ENCODE peak calls at places on chromosomes 1 and 21, in nine cellular contexts. Y is NCI-H1417; S is astrocyte of the spinal cord; M is Kasumi-1; W is mucosa of gallbladder; X is stimulated activated CD8-positive, alpha-beta memory T cell treated with anti-CD3 and anti-CD28 coated beads, Interleukin-7, amount 100 ng/mL, for 24 hours; G is stimulated activated CD4-positive, alpha-beta T cell treated with anti-CD3 and anti-CD28 coated beads, Interleukin-1b, Interleukin-23, amount 100 ng/mL, for 4 hours; P is mesothelial cell of epicardium; J is NCI-H187. F is an unnamed sample.

GRCh38 chr1:183417691-183418491 is at the start of gene NMNAT2:
- DNase-seq in J (peak), M (no peak), Y (peak), X (no peak), S (peak), W (peak), G (no peak), P (no peak), F (peak)

GRCh38 chr21:27578741-27579265 is 611.9 kb upstream of the ADAMTS5 start:
- DNase-seq in G (no peak), P (no peak), X (no peak), M (no peak), J (no peak), S (no peak), Y (no peak), W (no peak), F (no peak)

GRCh38 chr1:181134543-181135461 is 46.3 kb downstream of the IER5 start:
- DNase-seq in X (no peak), W (peak), P (no peak), J (peak), S (peak), Y (peak), G (no peak), M (peak), F (no peak)

GRCh38 chr1:154154534-154155181 is at the start of gene NUP210L:
- DNase-seq in Y (no peak), S (no peak), G (no peak), P (no peak), M (no peak), W (peak), X (no peak), J (no peak), F (no peak)

GRCh38 chr1:219298581-219299148 is 125.0 kb downstream of the LYPLAL1 start:
- DNase-seq in P (no peak), G (no peak), Y (no peak), J (no peak), M (no peak), S (peak), W (no peak), X (no peak), F (no peak)

GRCh38 chr1:47758341-47759237 is 238.6 kb downstream of the TRABD2B start:
- DNase-seq in P (no peak), J (no peak), G (no peak), W (no peak), X (no peak), Y (no peak), S (peak), M (no peak), F (no peak)

GRCh38 chr21:45556645-45557601 is 14.7 kb upstream of the SLC19A1 start:
- DNase-seq in P (no peak), G (no peak), J (no peak), S (no peak), Y (no peak), W (no peak), M (no peak), X (no peak), F (no peak)

GRCh38 chr21:46325073-46325912 is 1.3 kb downstream of the PCNT start:
- DNase-seq in P (peak), J (peak), W (no peak), S (peak), X (no peak), Y (peak), G (peak), M (peak), F (peak)

GRCh38 chr1:208098758-208099157 is 145.4 kb downstream of the PLXNA2 start:
- DNase-seq in G (no peak), W (no peak), X (no peak), Y (no peak), S (no peak), M (no peak), P (no peak), J (no peak), F (no peak)

GRCh38 chr1:66617362-66617761 is 83.4 kb downstream of the SGIP1 start:
- DNase-seq in J (no peak), W (no peak), M (no peak), G (no peak), Y (no peak), X (no peak), S (no peak), P (no peak), F (no peak)

GRCh38 chr1:169964206-169964605 is 70.5 kb upstream of the SCYL3 start:
- DNase-seq in M (no peak), Y (no peak), S (no peak), X (no peak), W (no peak), G (no peak), P (no peak), J (no peak), F (no peak)

GRCh38 chr1:226195144-226195543 is 8.6 kb upstream of the ACBD3 start:
- DNase-seq in Y (no peak), G (no peak), M (no peak), P (no peak), X (no peak), S (no peak), W (no peak), J (no peak), F (no peak)

GRCh38 chr21:45889961-45890360 is 91.6 kb upstream of the COL6A1 start:
- DNase-seq in J (no peak), Y (peak), W (no peak), P (no peak), X (no peak), G (no peak), M (no peak), S (no peak), F (no peak)

GRCh38 chr1:24927886-24928630 is 2.0 kb downstream of the RUNX3 start:
- DNase-seq in P (no peak), S (peak), J (no peak), W (no peak), M (no peak), X (no peak), G (no peak), Y (no peak), F (peak)

GRCh38 chr1:86713477-86713876 is 9.1 kb downstream of the SH3GLB1 start:
- DNase-seq in X (no peak), P (no peak), S (no peak), J (no peak), Y (no peak), G (no peak), W (no peak), M (no peak), F (no peak)

GRCh38 chr21:17368748-17369363 is 144.0 kb upstream of the CXADR start:
- DNase-seq in X (no peak), J (no peak), W (no peak), G (no peak), Y (no peak), M (no peak), P (no peak), S (no peak), F (no peak)

GRCh38 chr1:27144349-27144748 is 10.6 kb downstream of the SLC9A1 start:
- DNase-seq in M (no peak), Y (no peak), X (no peak), P (no peak), S (no peak), J (no peak), W (peak), G (no peak), F (peak)

GRCh38 chr21:42423685-42424084 is 20.0 kb downstream of the UBASH3A start:
- DNase-seq in G (no peak), P (no peak), J (no peak), X (no peak), Y (no peak), W (no peak), M (no peak), S (no peak), F (no peak)

GRCh38 chr1:205563927-205564441 is 59.5 kb downstream of the CDK18 start:
- DNase-seq in P (no peak), J (no peak), Y (no peak), M (no peak), W (no peak), S (no peak), X (no peak), G (no peak), F (no peak)

GRCh38 chr1:221440658-221441057 is 301.2 kb downstream of the DUSP10 start:
- DNase-seq in P (no peak), W (no peak), J (no peak), X (no peak), Y (no peak), S (peak), G (no peak), M (peak), F (no peak)

GRCh38 chr1:162055062-162055461 is 14.4 kb upstream of the NOS1AP start:
- DNase-seq in G (no peak), X (no peak), S (peak), Y (no peak), W (no peak), P (no peak), M (no peak), J (no peak), F (no peak)

GRCh38 chr1:22132517-22133235 is 10.2 kb downstream of the WNT4 start:
- DNase-seq in P (no peak), G (no peak), J (no peak), Y (no peak), M (no peak), X (no peak), S (peak), W (no peak), F (no peak)

GRCh38 chr1:59188413-59189213 is 108.3 kb upstream of the FGGY start:
- DNase-seq in J (no peak), W (no peak), Y (no peak), M (no peak), P (no peak), G (no peak), X (no peak), S (no peak), F (no peak)

GRCh38 chr1:47208374-47208850 is 18.6 kb upstream of the PDZK1IP1 start:
- DNase-seq in X (no peak), P (no peak), G (no peak), J (no peak), W (no peak), S (no peak), M (no peak), Y (no peak), F (no peak)

GRCh38 chr1:230208619-230209261 is 141.7 kb downstream of the GALNT2 start:
- DNase-seq in M (no peak), Y (no peak), X (no peak), G (no peak), S (no peak), P (no peak), W (no peak), J (no peak), F (no peak)

GRCh38 chr1:147673401-147673800 is 3.1 kb upstream of the ACP6 start:
- DNase-seq in Y (no peak), G (no peak), W (no peak), M (no peak), J (no peak), X (no peak), P (no peak), S (no peak), F (no peak)

GRCh38 chr1:183070923-183071618 is 47.9 kb downstream of the LAMC1 start:
- DNase-seq in X (no peak), G (no peak), Y (no peak), W (no peak), M (peak), P (no peak), J (no peak), S (peak), F (no peak)

GRCh38 chr1:21175324-21175669 is 1.4 kb downstream of the EIF4G3 start:
- DNase-seq in M (peak), P (no peak), J (no peak), W (peak), G (no peak), Y (peak), X (no peak), S (peak), F (no peak)

GRCh38 chr21:46434322-46434958 is 24.3 kb upstream of the DIP2A start:
- DNase-seq in J (no peak), G (no peak), Y (no peak), S (no peak), X (no peak), W (no peak), P (no peak), M (no peak), F (no peak)

GRCh38 chr1:20735581-20736111 is 3.1 kb upstream of the SH2D5 start:
- DNase-seq in X (no peak), S (no peak), J (no peak), Y (no peak), W (no peak), P (no peak), M (no peak), G (no peak), F (no peak)